ENCODE peak calls at places on chromosomes 16 and 17, in ten cellular contexts. V is heart left ventricle; Y is left lung; B is NT2/D1; C is GM23248; T is upper lobe of left lung; I is colonic mucosa; D is fibroblast of lung; S is IMR-90; Q is CD4-positive, alpha-beta memory T cell. U is an unnamed sample. For H3K4me1, the result is how much of the 10 kb centered on the place peaks cover.

GRCh38 chr16:4726616-4727015 is 7.5 kb downstream of the ANKS3 start:
- DNase-seq in V (no peak), Y (no peak), B (no peak), C (no peak), T (peak), I (no peak), D (no peak), S (no peak), Q (no peak), U (no peak)

GRCh38 chr16:20923876-20924275 is 23.3 kb downstream of the LYRM1 start:
- DNase-seq in V (no peak), Y (no peak), B (no peak), C (no peak), T (no peak), I (no peak), D (no peak), S (no peak), Q (no peak), U (no peak)

GRCh38 chr17:32265192-32265895 is at the start of gene RHBDL3:
- DNase-seq in V (no peak), Y (no peak), B (no peak), C (peak), T (peak), I (no peak), D (no peak), S (no peak), Q (no peak), U (no peak)

GRCh38 chr17:309361-309888 is 43.2 kb downstream of the RPH3AL start:
- DNase-seq in V (no peak), Y (no peak), B (peak), C (peak), T (peak), I (no peak), D (no peak), S (no peak), Q (no peak), U (no peak)

GRCh38 chr16:70577256-70577698 is 53.7 kb downstream of the SF3B3 start:
- DNase-seq in V (no peak), Y (peak), B (no peak), C (peak), T (no peak), I (no peak), D (peak), S (peak), Q (no peak), U (no peak)

GRCh38 chr17:42684033-42684625 is 1.8 kb downstream of the CNTNAP1 start:
- DNase-seq in V (no peak), Y (no peak), B (no peak), C (no peak), T (no peak), I (no peak), D (no peak), S (no peak), Q (no peak), U (no peak)

GRCh38 chr17:72266099-72266852 is 145.5 kb downstream of the SOX9 start:
- DNase-seq in V (no peak), Y (no peak), B (no peak), C (no peak), T (no peak), I (no peak), D (no peak), S (no peak), Q (no peak), U (no peak)

GRCh38 chr17:79986441-79987186 is 49.1 kb downstream of the TBC1D16 start:
- DNase-seq in V (peak), Y (no peak), B (no peak), C (no peak), T (peak), I (peak), D (peak), S (peak), Q (no peak), U (no peak)

GRCh38 chr16:71501562-71501961 is 12.4 kb upstream of the ZNF19 start:
- DNase-seq in V (no peak), Y (no peak), B (no peak), C (no peak), T (no peak), I (no peak), D (no peak), S (no peak), Q (no peak), U (no peak)

GRCh38 chr17:39196820-39197331 is 593 bp downstream of the CACNB1 start:
- DNase-seq in V (peak), Y (peak), B (no peak), C (peak), T (peak), I (peak), D (no peak), S (no peak), Q (no peak), U (no peak)

GRCh38 chr17:60091109-60091508 is 12.4 kb upstream of the HEATR6 start:
- DNase-seq in V (no peak), Y (no peak), B (no peak), C (no peak), T (no peak), I (no peak), D (no peak), S (no peak), Q (no peak), U (no peak)

GRCh38 chr16:75247249-75247648 is 4.2 kb downstream of the BCAR1 start:
- DNase-seq in V (no peak), Y (no peak), B (no peak), C (no peak), T (no peak), I (no peak), D (no peak), S (no peak), Q (no peak), U (no peak)

GRCh38 chr16:30136971-30137601 is 14.1 kb upstream of the MAPK3 start:
- DNase-seq in V (no peak), Y (no peak), B (no peak), C (no peak), T (no peak), I (no peak), D (no peak), S (no peak), Q (no peak), U (no peak)

GRCh38 chr17:15908378-15908777 is 36.6 kb upstream of the ADORA2B start:
- DNase-seq in V (no peak), Y (no peak), B (no peak), C (no peak), T (no peak), I (no peak), D (no peak), S (no peak), Q (no peak), U (no peak)

GRCh38 chr17:61966201-61966600 is 38.4 kb upstream of the INTS2 start:
- DNase-seq in V (no peak), Y (no peak), B (no peak), C (no peak), T (no peak), I (no peak), D (no peak), S (no peak), Q (no peak), U (no peak)

GRCh38 chr17:78678711-78679110 is 101.5 kb upstream of the DNAH17 start:
- DNase-seq in V (no peak), Y (no peak), B (no peak), C (no peak), T (no peak), I (no peak), D (no peak), S (no peak), Q (no peak), U (no peak)

GRCh38 chr16:84484579-84485254 is 19.7 kb downstream of the MEAK7 start:
- DNase-seq in V (peak), Y (no peak), B (peak), C (peak), T (no peak), I (peak), D (peak), S (peak), Q (no peak), U (no peak)

GRCh38 chr16:3020604-3021448 is 658 bp downstream of the TNFRSF12A start:
- DNase-seq in V (peak), Y (peak), B (no peak), C (peak), T (peak), I (peak), D (peak), S (peak), Q (peak), U (no peak)

GRCh38 chr17:44599298-44600175 is 42.3 kb downstream of the FZD2 start:
- DNase-seq in V (peak), Y (peak), B (peak), C (peak), T (no peak), I (peak), D (peak), S (peak), Q (no peak), U (no peak)

GRCh38 chr17:81867952-81868673 is 3.0 kb downstream of the ARHGDIA start:
- DNase-seq in V (no peak), Y (no peak), B (no peak), C (peak), T (peak), I (no peak), D (peak), S (no peak), Q (no peak), U (peak)

GRCh38 chr16:77295896-77296295 is 96.7 kb downstream of the SYCE1L start:
- DNase-seq in V (no peak), Y (no peak), B (no peak), C (no peak), T (no peak), I (no peak), D (peak), S (peak), Q (no peak), U (no peak)

GRCh38 chr17:35084987-35085386 is 21.5 kb upstream of the RFFL start:
- DNase-seq in V (no peak), Y (no peak), B (no peak), C (peak), T (no peak), I (no peak), D (peak), S (peak), Q (no peak), U (no peak)

GRCh38 chr17:8151641-8152111 is 528 bp downstream of the PER1 start:
- DNase-seq in V (peak), Y (peak), B (no peak), C (peak), T (peak), I (peak), D (peak), S (peak), Q (no peak), U (peak)

GRCh38 chr17:59538195-59538909 is 27.1 kb upstream of the DHX40 start:
- DNase-seq in V (no peak), Y (no peak), B (no peak), C (no peak), T (no peak), I (no peak), D (no peak), S (no peak), Q (no peak), U (no peak)

GRCh38 chr17:51056813-51057510 is 63.7 kb downstream of the SPAG9 start:
- DNase-seq in V (no peak), Y (no peak), B (peak), C (peak), T (no peak), I (peak), D (peak), S (peak), Q (peak), U (peak)

GRCh38 chr17:81543756-81544155 is 8.4 kb downstream of the FAAP100 start:
- DNase-seq in V (no peak), Y (no peak), B (no peak), C (no peak), T (peak), I (no peak), D (no peak), S (no peak), Q (no peak), U (no peak)

GRCh38 chr16:24286713-24287405 is 30.7 kb downstream of the CACNG3 start:
- DNase-seq in V (no peak), Y (no peak), B (no peak), C (no peak), T (no peak), I (no peak), D (no peak), S (no peak), Q (no peak), U (no peak)

GRCh38 chr16:54050281-54051210 is 236.0 kb downstream of the IRX3 start:
- DNase-seq in V (no peak), Y (no peak), B (peak), C (no peak), T (no peak), I (no peak), D (no peak), S (no peak), Q (no peak), U (no peak)

GRCh38 chr16:69064789-69065313 is 40.6 kb upstream of the HAS3 start:
- DNase-seq in V (no peak), Y (no peak), B (no peak), C (peak), T (no peak), I (no peak), D (no peak), S (no peak), Q (no peak), U (no peak)

GRCh38 chr16:86753399-86753798 is 175.1 kb downstream of the FOXL1 start:
- DNase-seq in V (no peak), Y (no peak), B (no peak), C (no peak), T (no peak), I (no peak), D (no peak), S (no peak), Q (no peak), U (no peak)

GRCh38 chr16:86519649-86520316 is 9.5 kb downstream of the FOXF1 start:
- DNase-seq in V (peak), Y (no peak), B (no peak), C (peak), T (peak), I (peak), D (peak), S (peak), Q (peak), U (peak)

GRCh38 chr16:88928405-88929375 is 48.3 kb downstream of the CBFA2T3 start:
- DNase-seq in V (no peak), Y (no peak), B (no peak), C (no peak), T (peak), I (peak), D (no peak), S (no peak), Q (no peak), U (no peak)

GRCh38 chr17:1422907-1423306 is 22.9 kb upstream of the YWHAE start:
- DNase-seq in V (peak), Y (no peak), B (no peak), C (peak), T (no peak), I (no peak), D (peak), S (peak), Q (no peak), U (no peak)

GRCh38 chr16:20676867-20677266 is 20.6 kb downstream of the ACSM1 start:
- DNase-seq in V (no peak), Y (no peak), B (no peak), C (no peak), T (no peak), I (no peak), D (no peak), S (no peak), Q (no peak), U (no peak)

GRCh38 chr16:88804552-88805339 is 1.2 kb downstream of the CDT1 start:
- DNase-seq in V (no peak), Y (no peak), B (no peak), C (peak), T (peak), I (peak), D (no peak), S (no peak), Q (no peak), U (no peak)

GRCh38 chr17:68290268-68290954 is 516 bp downstream of the SLC16A6 start:
- DNase-seq in V (peak), Y (peak), B (no peak), C (peak), T (peak), I (peak), D (no peak), S (no peak), Q (peak), U (peak)

DNA sequence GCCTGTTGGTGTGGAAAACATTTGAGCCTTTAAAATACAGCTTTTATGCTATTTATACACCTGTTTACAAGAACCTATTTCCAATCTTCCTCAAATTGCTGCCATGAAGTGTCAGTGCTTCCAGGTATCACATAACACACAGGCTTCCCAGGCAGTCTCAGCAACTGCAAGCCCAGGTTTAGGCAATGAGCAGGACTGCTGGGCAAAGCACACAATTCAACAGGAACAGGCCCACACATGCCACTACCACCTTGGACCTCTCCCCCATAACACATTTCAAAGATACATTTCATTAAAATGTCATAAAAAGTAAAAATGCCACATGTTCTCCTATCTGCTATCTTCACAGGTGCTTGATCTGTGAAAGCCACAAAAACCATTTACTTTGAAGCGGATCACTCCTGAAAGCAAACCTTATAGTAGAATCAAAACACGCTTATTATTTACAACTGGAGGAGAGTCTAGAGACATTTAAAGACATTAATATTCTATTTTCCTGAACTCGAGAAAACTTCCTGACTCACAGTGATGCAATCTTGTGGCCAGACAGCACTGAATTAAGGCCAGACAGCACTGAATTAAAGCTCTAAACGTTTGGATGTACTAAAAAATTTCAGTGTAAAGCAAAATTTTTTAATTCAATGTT is 31.5 kb downstream of the ANKFY1 start:
- DNase-seq in V (no peak), Y (no peak), B (no peak), C (peak), T (no peak), I (no peak), D (peak), S (peak), Q (peak), U (no peak)
- H3K4me1 ChIP-seq in V (half or more), Y (under half), B (under half), C (half or more), T (under half), I (under half), D (under half), S (under half), Q (under half), U (under half)

DNA sequence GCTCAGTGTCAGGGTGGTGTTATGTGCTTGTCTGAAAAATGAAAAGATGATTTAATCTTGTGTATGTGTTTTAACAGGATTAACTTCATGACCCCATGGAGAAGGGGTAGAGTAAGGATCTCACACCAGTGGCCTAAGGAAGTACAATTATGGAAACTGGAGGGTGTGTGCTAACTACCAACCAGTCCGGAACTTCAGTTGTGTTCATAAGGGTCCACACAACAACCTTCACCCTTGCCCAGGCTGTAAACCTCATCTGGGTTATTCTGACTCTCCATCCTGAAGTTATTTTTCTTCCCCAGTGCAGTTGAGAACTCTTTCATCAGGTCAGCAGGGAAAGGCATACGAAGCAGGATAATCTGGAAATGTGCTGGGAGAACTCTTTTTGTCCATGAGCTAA is 158.9 kb downstream of the MAP2K6 start:
- DNase-seq in V (no peak), Y (no peak), B (no peak), C (no peak), T (no peak), I (no peak), D (no peak), S (no peak), Q (no peak), U (no peak)
- H3K4me1 ChIP-seq in V (under half), Y (under half), B (under half), C (under half), T (under half), I (under half), D (under half), S (under half), Q (under half), U (under half)

GRCh38 chr16:10579965-10580918 is at the start of gene EMP2:
- DNase-seq in V (peak), Y (peak), B (peak), C (peak), T (peak), I (peak), D (peak), S (peak), Q (no peak), U (no peak)
- H3K4me1 ChIP-seq in V (under half), Y (under half), B (under half), C (half or more), T (half or more), I (under half), D (under half), S (under half), Q (under half), U (under half)

GRCh38 chr16:2008009-2008526 is 1.6 kb downstream of the ZNF598 start:
- DNase-seq in V (no peak), Y (no peak), B (no peak), C (peak), T (peak), I (peak), D (peak), S (peak), Q (no peak), U (no peak)

GRCh38 chr16:2009302-2009711 is 314 bp downstream of the ZNF598 start:
- DNase-seq in V (no peak), Y (no peak), B (no peak), C (peak), T (peak), I (no peak), D (no peak), S (no peak), Q (no peak), U (no peak)

GRCh38 chr16:2009791-2010510 is at the start of gene ZNF598:
- DNase-seq in V (peak), Y (peak), B (peak), C (peak), T (peak), I (peak), D (peak), S (peak), Q (peak), U (peak)

GRCh38 chr16:2007081-2007836 is 2.4 kb downstream of the ZNF598 start:
- DNase-seq in V (no peak), Y (no peak), B (no peak), C (no peak), T (peak), I (no peak), D (no peak), S (no peak), Q (no peak), U (no peak)

GRCh38 chr16:2008631-2009301 is 855 bp downstream of the ZNF598 start:
- DNase-seq in V (no peak), Y (no peak), B (no peak), C (peak), T (peak), I (peak), D (peak), S (peak), Q (no peak), U (no peak)
- H3K4me1 ChIP-seq in V (under half), Y (half or more), B (under half), C (under half), T (half or more), I (under half), D (under half), S (under half), Q (under half), U (under half)

GRCh38 chr17:58409432-58409831 is 7.9 kb downstream of the RNF43 start:
- DNase-seq in V (no peak), Y (no peak), B (no peak), C (no peak), T (no peak), I (no peak), D (no peak), S (no peak), Q (no peak), U (no peak)
- H3K4me1 ChIP-seq in V (under half), Y (under half), B (under half), C (under half), T (under half), I (under half), D (under half), S (under half), Q (under half), U (under half)

U was measured in naive thymus-derived CD4-positive, alpha-beta T cell.